ENCODE peak calls at places on chromosomes 16 and 17, in six cellular contexts. One of them, this sample, is unnamed.

GRCh38 chr16:3045758-3046505 is 429 bp upstream of the MMP25 start:
- DNase-seq in ovary: no peak
- DNase-seq in NCI-H187: no peak
- DNase-seq in HEK293T: peak; percentile 47
- DNase-seq in NCI-H69: peak; percentile 64
- DNase-seq in naive thymus-derived CD8-positive, alpha-beta T cell: no peak
- DNase-seq in this sample: no peak

GRCh38 chr16:70735141-70735979 is 49.5 kb upstream of the MTSS2 start:
- DNase-seq in NCI-H69: no peak
- DNase-seq in ovary: no peak
- DNase-seq in naive thymus-derived CD8-positive, alpha-beta T cell: no peak
- DNase-seq in HEK293T: no peak
- DNase-seq in NCI-H187: no peak
- DNase-seq in this sample: no peak

GRCh38 chr17:75740631-75741077 is 19.4 kb downstream of the ITGB4 start:
- DNase-seq in ovary: no peak
- DNase-seq in naive thymus-derived CD8-positive, alpha-beta T cell: no peak
- DNase-seq in HEK293T: no peak
- DNase-seq in NCI-H69: no peak
- DNase-seq in NCI-H187: no peak
- DNase-seq in this sample: no peak

GRCh38 chr17:5665164-5665563 is 80.9 kb upstream of the NLRP1 start:
- DNase-seq in ovary: peak; percentile 15
- DNase-seq in naive thymus-derived CD8-positive, alpha-beta T cell: no peak
- DNase-seq in NCI-H69: no peak
- DNase-seq in NCI-H187: no peak
- DNase-seq in HEK293T: no peak
- DNase-seq in this sample: no peak

GRCh38 chr17:40101367-40102210 is 1.2 kb upstream of the NR1D1 start:
- DNase-seq in NCI-H187: no peak
- DNase-seq in HEK293T: no peak
- DNase-seq in ovary: no peak
- DNase-seq in NCI-H69: no peak
- DNase-seq in naive thymus-derived CD8-positive, alpha-beta T cell: no peak
- DNase-seq in this sample: no peak

GRCh38 chr16:65757064-65757463 is 609.4 kb upstream of the CDH5 start:
- DNase-seq in NCI-H69: no peak
- DNase-seq in NCI-H187: no peak
- DNase-seq in ovary: peak; percentile 32
- DNase-seq in naive thymus-derived CD8-positive, alpha-beta T cell: no peak
- DNase-seq in HEK293T: no peak
- DNase-seq in this sample: no peak

GRCh38 chr17:82563318-82563717 is 43.8 kb downstream of the FOXK2 start:
- DNase-seq in ovary: no peak
- DNase-seq in HEK293T: no peak
- DNase-seq in NCI-H187: no peak
- DNase-seq in naive thymus-derived CD8-positive, alpha-beta T cell: no peak
- DNase-seq in NCI-H69: no peak
- DNase-seq in this sample: no peak

GRCh38 chr16:54806378-54806777 is 124.3 kb upstream of the IRX5 start:
- DNase-seq in NCI-H69: no peak
- DNase-seq in ovary: no peak
- DNase-seq in HEK293T: no peak
- DNase-seq in naive thymus-derived CD8-positive, alpha-beta T cell: no peak
- DNase-seq in NCI-H187: no peak
- DNase-seq in this sample: no peak

GRCh38 chr16:89922477-89922883 is 662 bp upstream of the TUBB3 start:
- DNase-seq in NCI-H187: no peak
- DNase-seq in HEK293T: no peak
- DNase-seq in naive thymus-derived CD8-positive, alpha-beta T cell: no peak
- DNase-seq in ovary: peak; percentile 58
- DNase-seq in NCI-H69: peak; percentile 78
- DNase-seq in this sample: no peak

GRCh38 chr17:58334661-58335060 is 6.1 kb upstream of the TSPOAP1 start:
- DNase-seq in HEK293T: no peak
- DNase-seq in ovary: no peak
- DNase-seq in naive thymus-derived CD8-positive, alpha-beta T cell: no peak
- DNase-seq in NCI-H69: no peak
- DNase-seq in NCI-H187: no peak
- DNase-seq in this sample: no peak

GRCh38 chr17:8799851-8800212 is 667 bp upstream of the MFSD6L start:
- DNase-seq in NCI-H187: no peak
- DNase-seq in HEK293T: no peak
- DNase-seq in NCI-H69: no peak
- DNase-seq in ovary: no peak
- DNase-seq in naive thymus-derived CD8-positive, alpha-beta T cell: no peak
- DNase-seq in this sample: no peak

GRCh38 chr16:89918453-89919347 is at the start of gene MC1R:
- DNase-seq in NCI-H187: no peak
- DNase-seq in HEK293T: peak; percentile 46
- DNase-seq in naive thymus-derived CD8-positive, alpha-beta T cell: peak; percentile 33
- DNase-seq in NCI-H69: peak; percentile 46
- DNase-seq in ovary: no peak
- DNase-seq in this sample: no peak

GRCh38 chr16:15509593-15510520 is 75.5 kb downstream of the BMERB1 start:
- DNase-seq in NCI-H187: no peak
- DNase-seq in ovary: no peak
- DNase-seq in naive thymus-derived CD8-positive, alpha-beta T cell: no peak
- DNase-seq in HEK293T: no peak
- DNase-seq in NCI-H69: no peak
- DNase-seq in this sample: no peak